ENCODE peak calls at places on chromosomes 5 and 9, in six cellular contexts. One of them, this sample, is unnamed.

GRCh38 chr9:959105-959504 is 17.4 kb upstream of the DMRT3 start:
- DNase-seq in epithelial cell of esophagus: no peak
- DNase-seq in AG09309: no peak
- DNase-seq in AG10803: no peak
- DNase-seq in fibroblast of mammary gland: no peak
- DNase-seq in foreskin fibroblast: no peak
- DNase-seq in this sample: no peak

GRCh38 chr5:82882316-82882715 is 194.9 kb downstream of the TMEM167A start:
- DNase-seq in epithelial cell of esophagus: no peak
- DNase-seq in AG09309: no peak
- DNase-seq in AG10803: no peak
- DNase-seq in fibroblast of mammary gland: no peak
- DNase-seq in foreskin fibroblast: no peak
- DNase-seq in this sample: no peak

GRCh38 chr5:107668933-107669542 is 1.7 kb downstream of the EFNA5 start:
- DNase-seq in epithelial cell of esophagus: peak; percentile 56
- DNase-seq in AG09309: no peak
- DNase-seq in AG10803: no peak
- DNase-seq in fibroblast of mammary gland: no peak
- DNase-seq in foreskin fibroblast: peak; percentile 49
- DNase-seq in this sample: peak; percentile 66

GRCh38 chr5:126552614-126553013 is 42.4 kb downstream of the ALDH7A1 start:
- DNase-seq in epithelial cell of esophagus: no peak
- DNase-seq in AG09309: no peak
- DNase-seq in AG10803: no peak
- DNase-seq in fibroblast of mammary gland: peak; percentile 27
- DNase-seq in foreskin fibroblast: peak; percentile 14
- DNase-seq in this sample: no peak

GRCh38 chr5:157046041-157046440 is 12.9 kb downstream of the HAVCR1 start:
- DNase-seq in epithelial cell of esophagus: peak; percentile 7
- DNase-seq in AG09309: no peak
- DNase-seq in AG10803: peak; percentile 14
- DNase-seq in fibroblast of mammary gland: peak; percentile 35
- DNase-seq in foreskin fibroblast: peak; percentile 7
- DNase-seq in this sample: peak; percentile 72

GRCh38 chr5:181243521-181244307 is at the start of gene RACK1:
- DNase-seq in epithelial cell of esophagus: peak; percentile 89
- DNase-seq in AG09309: no peak
- DNase-seq in AG10803: peak; percentile 86
- DNase-seq in fibroblast of mammary gland: peak; percentile 85
- DNase-seq in foreskin fibroblast: peak; percentile 94
- DNase-seq in this sample: peak; percentile 96

GRCh38 chr5:91151947-91152346 is 231.2 kb downstream of the ARRDC3 start:
- DNase-seq in epithelial cell of esophagus: peak; percentile 92
- DNase-seq in AG09309: peak; percentile 76
- DNase-seq in AG10803: peak; percentile 95
- DNase-seq in fibroblast of mammary gland: peak; percentile 87
- DNase-seq in foreskin fibroblast: peak; percentile 83
- DNase-seq in this sample: peak; percentile 96

GRCh38 chr5:95564450-95564849 is 9.5 kb downstream of the ARSK start:
- DNase-seq in epithelial cell of esophagus: no peak
- DNase-seq in AG09309: no peak
- DNase-seq in AG10803: no peak
- DNase-seq in fibroblast of mammary gland: no peak
- DNase-seq in foreskin fibroblast: no peak
- DNase-seq in this sample: no peak

GRCh38 chr9:113817171-113817570 is 58.9 kb upstream of the ZNF618 start:
- DNase-seq in epithelial cell of esophagus: no peak
- DNase-seq in AG09309: no peak
- DNase-seq in AG10803: no peak
- DNase-seq in fibroblast of mammary gland: no peak
- DNase-seq in foreskin fibroblast: no peak
- DNase-seq in this sample: peak; percentile 43

GRCh38 chr9:5500441-5501235 is 9.7 kb upstream of the PDCD1LG2 start:
- DNase-seq in epithelial cell of esophagus: no peak
- DNase-seq in AG09309: no peak
- DNase-seq in AG10803: peak; percentile 32
- DNase-seq in fibroblast of mammary gland: peak; percentile 67
- DNase-seq in foreskin fibroblast: no peak
- DNase-seq in this sample: no peak

GRCh38 chr5:134943547-134943946 is 24.2 kb upstream of the CATSPER3 start:
- DNase-seq in epithelial cell of esophagus: no peak
- DNase-seq in AG09309: no peak
- DNase-seq in AG10803: no peak
- DNase-seq in fibroblast of mammary gland: no peak
- DNase-seq in foreskin fibroblast: no peak
- DNase-seq in this sample: no peak

GRCh38 chr5:134177197-134178171 is 734 bp upstream of the SKP1 start:
- DNase-seq in epithelial cell of esophagus: peak; percentile 83
- DNase-seq in AG09309: peak; percentile 25
- DNase-seq in AG10803: peak; percentile 69
- DNase-seq in fibroblast of mammary gland: peak; percentile 72
- DNase-seq in foreskin fibroblast: peak; percentile 83
- DNase-seq in this sample: peak; percentile 93

GRCh38 chr5:13985736-13986418 is 41.4 kb upstream of the DNAH5 start:
- DNase-seq in epithelial cell of esophagus: peak; percentile 79
- DNase-seq in AG09309: peak; percentile 57
- DNase-seq in AG10803: peak; percentile 88
- DNase-seq in fibroblast of mammary gland: peak; percentile 90
- DNase-seq in foreskin fibroblast: peak; percentile 94
- DNase-seq in this sample: peak; percentile 93

GRCh38 chr9:125758986-125759811 is 12.0 kb downstream of the PBX3 start:
- DNase-seq in epithelial cell of esophagus: no peak
- DNase-seq in AG09309: no peak
- DNase-seq in AG10803: peak; percentile 43
- DNase-seq in fibroblast of mammary gland: no peak
- DNase-seq in foreskin fibroblast: peak; percentile 42
- DNase-seq in this sample: no peak

GRCh38 chr9:116074658-116075057 is 78.9 kb upstream of the PAPPA start:
- DNase-seq in epithelial cell of esophagus: peak; percentile 80
- DNase-seq in AG09309: no peak
- DNase-seq in AG10803: peak; percentile 43
- DNase-seq in fibroblast of mammary gland: peak; percentile 91
- DNase-seq in foreskin fibroblast: peak; percentile 64
- DNase-seq in this sample: peak; percentile 38

GRCh38 chr5:171427318-171428167 is 8.1 kb downstream of the FGF18 start:
- DNase-seq in epithelial cell of esophagus: no peak
- DNase-seq in AG09309: no peak
- DNase-seq in AG10803: no peak
- DNase-seq in fibroblast of mammary gland: no peak
- DNase-seq in foreskin fibroblast: no peak
- DNase-seq in this sample: no peak

GRCh38 chr9:15606667-15607472 is 54.0 kb downstream of the CCDC171 start:
- DNase-seq in epithelial cell of esophagus: peak; percentile 40
- DNase-seq in AG09309: no peak
- DNase-seq in AG10803: peak; percentile 36
- DNase-seq in fibroblast of mammary gland: peak; percentile 47
- DNase-seq in foreskin fibroblast: peak; percentile 53
- DNase-seq in this sample: peak; percentile 51

GRCh38 chr9:101778332-101778731 is 39.9 kb upstream of the GRIN3A start:
- DNase-seq in epithelial cell of esophagus: no peak
- DNase-seq in AG09309: no peak
- DNase-seq in AG10803: no peak
- DNase-seq in fibroblast of mammary gland: no peak
- DNase-seq in foreskin fibroblast: no peak
- DNase-seq in this sample: no peak

GRCh38 chr9:116644099-116644688 is 42.9 kb upstream of the TRIM32 start:
- DNase-seq in epithelial cell of esophagus: no peak
- DNase-seq in AG09309: no peak
- DNase-seq in AG10803: peak; percentile 94
- DNase-seq in fibroblast of mammary gland: peak; percentile 77
- DNase-seq in foreskin fibroblast: peak; percentile 76
- DNase-seq in this sample: no peak

GRCh38 chr9:81462759-81463158 is 226.6 kb downstream of the TLE1 start:
- DNase-seq in epithelial cell of esophagus: no peak
- DNase-seq in AG09309: no peak
- DNase-seq in AG10803: peak; percentile 47
- DNase-seq in fibroblast of mammary gland: no peak
- DNase-seq in foreskin fibroblast: peak; percentile 10
- DNase-seq in this sample: no peak

GRCh38 chr5:150626853-150627276 is 13.6 kb upstream of the SYNPO start:
- DNase-seq in epithelial cell of esophagus: peak; percentile 70
- DNase-seq in AG09309: no peak
- DNase-seq in AG10803: no peak
- DNase-seq in fibroblast of mammary gland: no peak
- DNase-seq in foreskin fibroblast: no peak
- DNase-seq in this sample: peak; percentile 62

GRCh38 chr9:115543511-115543910 is 425.6 kb upstream of the TNC start:
- DNase-seq in epithelial cell of esophagus: no peak
- DNase-seq in AG09309: no peak
- DNase-seq in AG10803: no peak
- DNase-seq in fibroblast of mammary gland: no peak
- DNase-seq in foreskin fibroblast: no peak
- DNase-seq in this sample: no peak

GRCh38 chr9:128512820-128513219 is 8.3 kb downstream of the GLE1 start:
- DNase-seq in epithelial cell of esophagus: no peak
- DNase-seq in AG09309: no peak
- DNase-seq in AG10803: no peak
- DNase-seq in fibroblast of mammary gland: no peak
- DNase-seq in foreskin fibroblast: no peak
- DNase-seq in this sample: no peak

GRCh38 chr9:98906273-98907040 is 37.2 kb upstream of the COL15A1 start:
- DNase-seq in epithelial cell of esophagus: no peak
- DNase-seq in AG09309: no peak
- DNase-seq in AG10803: peak; percentile 71
- DNase-seq in fibroblast of mammary gland: peak; percentile 50
- DNase-seq in foreskin fibroblast: peak; percentile 63
- DNase-seq in this sample: no peak

GRCh38 chr5:30596495-30597064 is 596.9 kb upstream of the CDH6 start:
- DNase-seq in epithelial cell of esophagus: no peak
- DNase-seq in AG09309: no peak
- DNase-seq in AG10803: no peak
- DNase-seq in fibroblast of mammary gland: no peak
- DNase-seq in foreskin fibroblast: no peak
- DNase-seq in this sample: no peak
- TF ChIP-seq CTCF in epithelial cell of esophagus: no peak
- TF ChIP-seq CTCF in AG09309: no peak
- TF ChIP-seq CTCF in AG10803: no peak
- TF ChIP-seq CTCF in fibroblast of mammary gland: no peak
- TF ChIP-seq CTCF in foreskin fibroblast: no peak
- TF ChIP-seq CTCF in this sample: no peak

GRCh38 chr5:179870403-179870903 is 11.8 kb upstream of the MRNIP start:
- DNase-seq in epithelial cell of esophagus: peak; percentile 24
- DNase-seq in AG09309: no peak
- DNase-seq in AG10803: no peak
- DNase-seq in fibroblast of mammary gland: peak; percentile 47
- DNase-seq in foreskin fibroblast: no peak
- DNase-seq in this sample: peak; percentile 65
- TF ChIP-seq CTCF in epithelial cell of esophagus: peak; percentile 21
- TF ChIP-seq CTCF in AG09309: no peak
- TF ChIP-seq CTCF in AG10803: no peak
- TF ChIP-seq CTCF in fibroblast of mammary gland: peak; percentile 26
- TF ChIP-seq CTCF in foreskin fibroblast: peak; percentile 37
- TF ChIP-seq CTCF in this sample: peak; percentile 39

DNA sequence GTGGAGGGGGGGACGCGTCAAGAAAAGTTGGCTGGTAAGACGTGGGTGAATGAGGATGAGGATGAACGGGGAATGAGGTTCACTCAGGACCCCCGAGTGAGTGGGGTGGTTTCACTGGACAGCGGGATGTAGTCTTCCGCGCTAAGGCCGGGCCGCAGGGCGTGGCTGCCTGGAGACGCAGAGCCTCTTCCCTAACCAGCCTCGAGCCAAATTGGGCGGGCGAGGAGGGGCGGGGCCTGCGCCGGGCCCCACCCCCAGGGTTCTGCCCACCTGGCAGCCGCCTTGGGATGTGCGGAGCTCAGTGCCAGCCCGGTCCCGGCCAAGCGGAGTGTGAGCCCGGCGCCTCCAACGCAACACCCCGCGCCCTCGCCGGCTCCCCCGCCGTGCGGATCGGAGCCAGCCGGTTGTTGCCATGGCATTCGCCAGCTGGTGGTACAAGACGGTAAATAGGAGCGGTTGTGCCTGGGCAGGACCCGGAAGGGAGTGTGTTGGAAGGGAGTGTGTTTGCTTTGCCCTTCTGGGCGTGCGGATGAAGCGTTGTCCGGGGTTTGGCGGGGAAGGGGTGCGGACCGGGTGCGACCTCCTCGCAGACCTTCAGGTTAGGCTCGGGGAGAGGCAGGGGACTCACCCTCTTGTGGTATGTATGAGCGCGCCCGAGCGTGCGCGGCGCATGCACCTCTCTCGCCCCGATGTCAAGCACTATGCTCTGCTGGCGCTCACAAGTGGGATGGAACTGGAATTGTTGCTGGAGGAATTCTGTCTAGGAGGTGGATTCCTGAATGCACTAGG is 743 bp downstream of the CAST start:
- DNase-seq in epithelial cell of esophagus: peak; percentile 93
- DNase-seq in AG09309: no peak
- DNase-seq in AG10803: peak; percentile 93
- DNase-seq in fibroblast of mammary gland: peak; percentile 87
- DNase-seq in foreskin fibroblast: peak; percentile 98
- DNase-seq in this sample: peak; percentile 95
- TF ChIP-seq CTCF in epithelial cell of esophagus: no peak
- TF ChIP-seq CTCF in AG09309: no peak
- TF ChIP-seq CTCF in AG10803: peak; percentile 8
- TF ChIP-seq CTCF in fibroblast of mammary gland: no peak
- TF ChIP-seq CTCF in foreskin fibroblast: no peak
- TF ChIP-seq CTCF in this sample: no peak

GRCh38 chr9:34990908-34991832 is 1.6 kb downstream of the DNAJB5 start:
- DNase-seq in epithelial cell of esophagus: no peak
- DNase-seq in AG09309: no peak
- DNase-seq in AG10803: no peak
- DNase-seq in fibroblast of mammary gland: no peak
- DNase-seq in foreskin fibroblast: no peak
- DNase-seq in this sample: no peak

GRCh38 chr9:34993502-34994428 is 4.2 kb downstream of the DNAJB5 start:
- DNase-seq in epithelial cell of esophagus: peak; percentile 44
- DNase-seq in AG09309: peak; percentile 14
- DNase-seq in AG10803: peak; percentile 58
- DNase-seq in fibroblast of mammary gland: peak; percentile 81
- DNase-seq in foreskin fibroblast: peak; percentile 53
- DNase-seq in this sample: peak; percentile 63

GRCh38 chr9:34989946-34990635 is 546 bp downstream of the DNAJB5 start:
- DNase-seq in epithelial cell of esophagus: peak; percentile 58
- DNase-seq in AG09309: no peak
- DNase-seq in AG10803: peak; percentile 22
- DNase-seq in fibroblast of mammary gland: peak; percentile 41
- DNase-seq in foreskin fibroblast: peak; percentile 60
- DNase-seq in this sample: no peak

GRCh38 chr9:34992376-34992951 is 2.9 kb downstream of the DNAJB5 start:
- DNase-seq in epithelial cell of esophagus: peak; percentile 86
- DNase-seq in AG09309: peak; percentile 61
- DNase-seq in AG10803: peak; percentile 78
- DNase-seq in fibroblast of mammary gland: peak; percentile 97
- DNase-seq in foreskin fibroblast: peak; percentile 91
- DNase-seq in this sample: peak; percentile 90

DNA sequence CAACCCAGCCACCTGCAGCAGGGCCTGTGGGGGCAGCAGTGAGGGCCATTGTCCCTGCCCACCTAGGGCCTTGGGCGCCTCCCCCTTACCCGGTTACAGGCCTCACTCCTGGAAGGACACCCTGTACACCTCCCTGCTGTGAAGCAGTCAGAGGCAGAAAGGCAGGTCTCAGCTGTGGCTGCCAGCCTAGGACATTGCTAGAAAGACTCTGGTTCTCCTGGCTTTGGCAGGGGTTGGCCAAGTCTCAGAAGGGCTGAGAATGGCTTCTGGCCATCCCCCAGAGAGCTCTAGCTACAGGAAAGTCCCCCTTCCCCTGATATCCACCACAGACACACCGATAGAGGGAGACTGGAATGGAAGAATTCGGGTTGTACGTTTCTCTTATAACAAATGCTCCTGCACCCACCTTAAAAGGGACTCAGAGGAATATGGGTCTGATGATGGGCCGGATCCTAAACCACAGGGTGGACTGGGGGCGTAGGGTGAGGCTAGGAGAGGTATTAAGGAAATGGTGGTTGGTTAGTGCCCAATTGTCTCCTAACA is 2.4 kb downstream of the DNAJB5 start:
- DNase-seq in epithelial cell of esophagus: peak; percentile 56
- DNase-seq in AG09309: no peak
- DNase-seq in AG10803: no peak
- DNase-seq in fibroblast of mammary gland: no peak
- DNase-seq in foreskin fibroblast: no peak
- DNase-seq in this sample: peak; percentile 57
- TF ChIP-seq CTCF in epithelial cell of esophagus: no peak
- TF ChIP-seq CTCF in AG09309: no peak
- TF ChIP-seq CTCF in AG10803: no peak
- TF ChIP-seq CTCF in fibroblast of mammary gland: peak; percentile 6
- TF ChIP-seq CTCF in foreskin fibroblast: no peak
- TF ChIP-seq CTCF in this sample: no peak

This sample was measured in MCF 10A.